ENCODE peak calls at places on chromosomes 7 and 10, in five cellular contexts. R is fibroblast of lung, K is epithelial cell of proximal tubule, F is WERI-Rb-1, Y is astrocyte of the spinal cord. P is an unnamed sample.

GRCh38 chr10:30186371-30186875 is 127.0 kb upstream of the JCAD start:
- DNase-seq in R (peak), F (peak), K (no peak), Y (no peak), P (no peak)

GRCh38 chr10:78516741-78517140 is 483.1 kb downstream of the RPS24 start:
- DNase-seq in R (no peak), Y (no peak), F (no peak), K (no peak), P (no peak)

GRCh38 chr10:12561307-12561706 is 212.0 kb downstream of the CAMK1D start:
- DNase-seq in K (no peak), R (no peak), F (no peak), Y (no peak), P (no peak)

GRCh38 chr7:129801882-129802281 is 150.9 kb downstream of the UBE2H start:
- DNase-seq in K (no peak), Y (no peak), R (no peak), F (no peak), P (no peak)

GRCh38 chr10:88990528-88991160 is at the start of gene FAS:
- DNase-seq in Y (peak), R (peak), F (peak), K (peak), P (no peak)

GRCh38 chr10:29950391-29950790 is 109.0 kb downstream of the JCAD start:
- DNase-seq in K (no peak), R (peak), Y (no peak), F (no peak), P (no peak)

GRCh38 chr7:50599385-50599784 is 34.2 kb upstream of the DDC start:
- DNase-seq in F (no peak), R (no peak), K (no peak), Y (no peak), P (no peak)

GRCh38 chr7:52961084-52961483 is 74.3 kb upstream of the POM121L12 start:
- DNase-seq in K (no peak), F (no peak), Y (no peak), R (peak), P (peak)

GRCh38 chr10:114042895-114043531 is 653 bp upstream of the ADRB1 start:
- DNase-seq in R (peak), F (peak), K (no peak), Y (peak), P (no peak)

GRCh38 chr10:119602241-119603095 is 5.7 kb upstream of the TIAL1 start:
- DNase-seq in F (peak), Y (no peak), R (no peak), K (no peak), P (no peak)

GRCh38 chr7:151626422-151627115 is 106.9 kb upstream of the RHEB start:
- DNase-seq in Y (peak), F (peak), R (peak), K (no peak), P (no peak)

GRCh38 chr7:835491-836401 is 3.5 kb downstream of the SUN1 start:
- DNase-seq in Y (peak), K (no peak), F (peak), R (no peak), P (no peak)

GRCh38 chr10:114550756-114551290 is 107.3 kb downstream of the ABLIM1 start:
- DNase-seq in K (no peak), R (peak), F (no peak), Y (peak), P (no peak)

GRCh38 chr7:101169838-101170531 is 4.6 kb upstream of the VGF start:
- DNase-seq in R (peak), K (no peak), F (peak), Y (peak), P (no peak)

GRCh38 chr7:89837515-89837914 is 316.8 kb upstream of the STEAP1 start:
- DNase-seq in K (peak), Y (peak), F (peak), R (peak), P (peak)

GRCh38 chr10:61286695-61287094 is 166.5 kb downstream of the TMEM26 start:
- DNase-seq in F (no peak), K (no peak), R (no peak), Y (no peak), P (no peak)

GRCh38 chr7:80542398-80542797 is 30.5 kb upstream of the GNAT3 start:
- DNase-seq in R (peak), Y (peak), F (no peak), K (peak), P (peak)

GRCh38 chr10:116005301-116005700 is 267.7 kb downstream of the GFRA1 start:
- DNase-seq in F (no peak), R (no peak), Y (no peak), K (no peak), P (no peak)

GRCh38 chr10:119278126-119278701 is 70.8 kb downstream of the GRK5 start:
- DNase-seq in Y (no peak), R (no peak), K (no peak), F (no peak), P (no peak)

GRCh38 chr7:2918406-2918805 is 74.3 kb upstream of the GNA12 start:
- DNase-seq in Y (no peak), F (no peak), R (no peak), K (no peak), P (no peak)

GRCh38 chr10:101292194-101293006 is 61.6 kb upstream of the BTRC start:
- DNase-seq in K (no peak), F (peak), Y (peak), R (peak), P (no peak)

GRCh38 chr7:73746378-73746777 is 7.8 kb upstream of the ABHD11 start:
- DNase-seq in K (no peak), F (no peak), Y (no peak), R (no peak), P (no peak)

GRCh38 chr10:480498-480927 is 209.0 kb downstream of the DIP2C start:
- DNase-seq in F (no peak), R (no peak), K (no peak), Y (no peak), P (no peak)

GRCh38 chr7:82975811-82976468 is 186.7 kb downstream of the PCLO start:
- DNase-seq in R (no peak), K (peak), Y (no peak), F (no peak), P (no peak)

GRCh38 chr7:81851413-81851812 is 81.6 kb upstream of the HGF start:
- DNase-seq in R (no peak), F (no peak), Y (no peak), K (no peak), P (no peak)

GRCh38 chr7:111077001-111077400 is 13.9 kb upstream of the LRRN3 start:
- DNase-seq in F (no peak), R (no peak), Y (no peak), K (no peak), P (no peak)

GRCh38 chr10:3203972-3204371 is 31.4 kb upstream of the PITRM1 start:
- DNase-seq in R (no peak), K (no peak), F (peak), Y (no peak), P (no peak)

GRCh38 chr7:47474937-47475879 is 106.7 kb downstream of the TNS3 start:
- DNase-seq in R (peak), Y (peak), K (peak), F (peak), P (peak)

GRCh38 chr7:148964510-148965267 is 63.6 kb downstream of the PDIA4 start:
- DNase-seq in R (no peak), K (no peak), Y (no peak), F (no peak), P (no peak)

GRCh38 chr7:148962823-148963582 is 65.3 kb downstream of the PDIA4 start:
- DNase-seq in Y (peak), F (peak), K (no peak), R (peak), P (no peak)

GRCh38 chr7:148962515-148962822 is 65.8 kb downstream of the PDIA4 start:
- DNase-seq in Y (no peak), K (no peak), F (no peak), R (no peak), P (no peak)

GRCh38 chr7:148963583-148964509 is 64.5 kb downstream of the PDIA4 start:
- DNase-seq in F (no peak), Y (peak), K (no peak), R (peak), P (no peak)

DNA sequence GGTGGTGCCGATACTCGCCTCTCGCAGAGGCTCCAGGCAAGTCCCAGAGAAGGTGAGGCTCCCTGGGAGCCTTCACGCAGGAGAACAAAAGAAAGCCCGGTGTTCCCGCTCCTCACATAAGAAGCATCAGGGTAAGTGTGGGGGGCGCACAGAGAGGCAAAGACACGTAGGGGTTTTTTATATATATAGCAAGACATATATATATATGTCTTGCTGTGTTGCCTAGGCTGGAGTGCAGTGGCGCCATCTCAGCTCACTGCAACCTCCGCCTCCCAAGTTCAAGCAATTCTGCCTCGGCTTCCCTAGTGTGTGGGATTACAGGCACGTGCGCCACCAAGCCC is 61.3 kb downstream of the PDIA4 start:
- DNase-seq in Y (no peak), F (no peak), K (no peak), R (no peak), P (no peak)
- TF ChIP-seq CTCF in Y (no peak), F (no peak), K (no peak), R (no peak), P (no peak)

DNA sequence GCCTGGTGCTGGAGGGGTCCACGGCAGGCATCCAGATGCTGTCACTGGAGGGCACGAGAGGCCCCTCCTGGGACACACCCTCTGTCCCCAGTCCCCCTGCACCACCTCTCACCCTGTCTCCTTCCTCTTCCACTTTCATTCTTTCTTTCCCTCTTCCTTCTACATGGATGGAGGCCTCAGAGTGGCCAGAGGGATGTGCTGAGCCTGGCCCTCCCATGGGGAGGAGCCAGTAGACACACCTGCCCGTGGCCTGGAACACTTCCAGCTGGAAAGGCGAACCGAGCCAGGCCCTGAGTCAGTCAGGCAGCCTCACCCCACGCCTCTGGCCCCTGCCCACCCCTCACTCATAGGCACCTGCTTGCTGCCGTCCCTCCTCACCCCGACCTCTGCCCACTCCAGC is 55.9 kb upstream of the MXI1 start:
- DNase-seq in Y (no peak), K (no peak), F (peak), R (no peak), P (no peak)
- H3K4me3 ChIP-seq in Y (no peak), K (no peak), F (peak), R (no peak), P (no peak)

GRCh38 chr10:68792115-68792514 is 35.2 kb upstream of the STOX1 start:
- DNase-seq in F (no peak), R (no peak), K (no peak), Y (peak), P (no peak)
- TF ChIP-seq CTCF in F (no peak), R (no peak), K (no peak), Y (no peak), P (peak)

GRCh38 chr7:95323410-95324129 is 762 bp downstream of the PON1 start:
- DNase-seq in R (no peak), Y (no peak), F (no peak), K (no peak), P (no peak)

GRCh38 chr7:95321720-95322119 is 2.6 kb downstream of the PON1 start:
- DNase-seq in F (no peak), K (no peak), Y (no peak), R (no peak), P (no peak)

GRCh38 chr7:95322396-95322795 is 1.9 kb downstream of the PON1 start:
- DNase-seq in F (no peak), K (no peak), R (peak), Y (no peak), P (no peak)

GRCh38 chr7:95324396-95324795 is at the start of gene PON1:
- DNase-seq in R (no peak), K (no peak), F (no peak), Y (no peak), P (no peak)

GRCh38 chr7:95322874-95323273 is 1.5 kb downstream of the PON1 start:
- DNase-seq in Y (no peak), F (no peak), K (no peak), R (no peak), P (no peak)
- H3K4me3 ChIP-seq in Y (no peak), F (no peak), K (no peak), R (no peak), P (no peak)

GRCh38 chr10:4555920-4556319 is 270.1 kb upstream of the AKR1E2 start:
- DNase-seq in R (no peak), F (no peak), Y (no peak), K (no peak), P (no peak)
- TF ChIP-seq CTCF in R (no peak), F (no peak), Y (no peak), K (no peak), P (no peak)

DNA sequence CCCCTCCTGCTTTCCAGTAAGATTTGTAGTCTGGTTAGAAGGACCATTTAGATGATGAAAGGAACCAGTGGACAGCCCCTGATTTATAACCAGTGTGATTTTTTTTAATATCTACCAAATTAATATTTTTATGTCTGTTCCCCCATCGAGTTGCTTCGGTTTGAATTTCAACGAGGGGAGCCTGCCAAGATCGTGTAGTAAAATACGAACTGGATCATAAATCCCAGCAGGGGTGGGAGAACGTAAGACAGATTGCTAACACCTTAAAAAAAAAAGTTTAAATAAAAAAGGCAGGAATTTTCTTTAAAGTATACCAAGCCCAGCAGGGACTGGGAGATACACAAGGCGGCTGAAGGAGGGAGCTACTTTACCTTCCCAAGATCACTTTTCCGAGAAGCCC is 270.7 kb upstream of the NFE2L3 start:
- DNase-seq in R (no peak), Y (no peak), K (no peak), F (no peak), P (no peak)
- H3K4me3 ChIP-seq in R (no peak), Y (no peak), K (no peak), F (no peak), P (no peak)